ENCODE peak calls at places on chromosomes 13 and 19, in nine cellular contexts. One of them, this sample, is unnamed.

GRCh38 chr19:48558018-48558684 is 6.2 kb downstream of the SULT2B1 start:
- DNase-seq in stomach: peak
- DNase-seq in right cardiac atrium: peak
- DNase-seq in IMR-90: peak
- DNase-seq in right lobe of liver: no peak
- DNase-seq in iPS DF 6.9: no peak
- DNase-seq in AG09309: no peak
- DNase-seq in dorsolateral prefrontal cortex: no peak
- DNase-seq in SK-N-SH: no peak
- DNase-seq in this sample: peak

GRCh38 chr19:51903192-51903591 is 1.6 kb downstream of the ZNF649 start:
- DNase-seq in dorsolateral prefrontal cortex: no peak
- DNase-seq in AG09309: no peak
- DNase-seq in right cardiac atrium: no peak
- DNase-seq in right lobe of liver: no peak
- DNase-seq in SK-N-SH: no peak
- DNase-seq in iPS DF 6.9: no peak
- DNase-seq in IMR-90: no peak
- DNase-seq in stomach: no peak
- DNase-seq in this sample: no peak

GRCh38 chr13:73136776-73137175 is 78.0 kb downstream of the KLF5 start:
- DNase-seq in SK-N-SH: no peak
- DNase-seq in AG09309: no peak
- DNase-seq in stomach: no peak
- DNase-seq in iPS DF 6.9: no peak
- DNase-seq in right cardiac atrium: no peak
- DNase-seq in right lobe of liver: no peak
- DNase-seq in IMR-90: peak
- DNase-seq in dorsolateral prefrontal cortex: no peak
- DNase-seq in this sample: no peak

GRCh38 chr13:31073859-31074718 is 87.6 kb downstream of the HSPH1 start:
- DNase-seq in dorsolateral prefrontal cortex: no peak
- DNase-seq in right lobe of liver: no peak
- DNase-seq in stomach: no peak
- DNase-seq in IMR-90: peak
- DNase-seq in AG09309: no peak
- DNase-seq in SK-N-SH: no peak
- DNase-seq in right cardiac atrium: no peak
- DNase-seq in iPS DF 6.9: no peak
- DNase-seq in this sample: no peak

GRCh38 chr19:30287259-30287658 is 84.9 kb upstream of the ZNF536 start:
- DNase-seq in IMR-90: no peak
- DNase-seq in stomach: no peak
- DNase-seq in dorsolateral prefrontal cortex: no peak
- DNase-seq in AG09309: no peak
- DNase-seq in right cardiac atrium: no peak
- DNase-seq in right lobe of liver: no peak
- DNase-seq in iPS DF 6.9: no peak
- DNase-seq in SK-N-SH: no peak
- DNase-seq in this sample: no peak

GRCh38 chr13:50162001-50162400 is 146.8 kb downstream of the KCNRG start:
- DNase-seq in SK-N-SH: no peak
- DNase-seq in stomach: no peak
- DNase-seq in iPS DF 6.9: no peak
- DNase-seq in right lobe of liver: no peak
- DNase-seq in IMR-90: peak
- DNase-seq in AG09309: no peak
- DNase-seq in dorsolateral prefrontal cortex: no peak
- DNase-seq in right cardiac atrium: no peak
- DNase-seq in this sample: no peak

GRCh38 chr13:78680611-78681010 is 21.7 kb upstream of the OBI1 start:
- DNase-seq in iPS DF 6.9: no peak
- DNase-seq in right lobe of liver: no peak
- DNase-seq in AG09309: no peak
- DNase-seq in dorsolateral prefrontal cortex: no peak
- DNase-seq in IMR-90: no peak
- DNase-seq in right cardiac atrium: no peak
- DNase-seq in stomach: no peak
- DNase-seq in SK-N-SH: no peak
- DNase-seq in this sample: no peak

GRCh38 chr19:37692956-37693660 is 26.5 kb downstream of the ZNF607 start:
- DNase-seq in stomach: no peak
- DNase-seq in IMR-90: no peak
- DNase-seq in SK-N-SH: no peak
- DNase-seq in right lobe of liver: no peak
- DNase-seq in iPS DF 6.9: no peak
- DNase-seq in dorsolateral prefrontal cortex: no peak
- DNase-seq in AG09309: no peak
- DNase-seq in right cardiac atrium: no peak
- DNase-seq in this sample: no peak

GRCh38 chr19:8192227-8192820 is 16.8 kb upstream of the CERS4 start:
- DNase-seq in stomach: no peak
- DNase-seq in AG09309: no peak
- DNase-seq in right cardiac atrium: no peak
- DNase-seq in IMR-90: no peak
- DNase-seq in dorsolateral prefrontal cortex: no peak
- DNase-seq in right lobe of liver: no peak
- DNase-seq in iPS DF 6.9: no peak
- DNase-seq in SK-N-SH: no peak
- DNase-seq in this sample: no peak

GRCh38 chr19:330503-330902 is 14.1 kb downstream of the MIER2 start:
- DNase-seq in AG09309: no peak
- DNase-seq in right lobe of liver: no peak
- DNase-seq in iPS DF 6.9: no peak
- DNase-seq in right cardiac atrium: no peak
- DNase-seq in stomach: no peak
- DNase-seq in SK-N-SH: no peak
- DNase-seq in dorsolateral prefrontal cortex: no peak
- DNase-seq in IMR-90: no peak
- DNase-seq in this sample: no peak

GRCh38 chr19:16289594-16289993 is 35.0 kb upstream of the KLF2 start:
- DNase-seq in AG09309: no peak
- DNase-seq in stomach: no peak
- DNase-seq in right lobe of liver: no peak
- DNase-seq in IMR-90: no peak
- DNase-seq in right cardiac atrium: no peak
- DNase-seq in SK-N-SH: no peak
- DNase-seq in iPS DF 6.9: no peak
- DNase-seq in dorsolateral prefrontal cortex: no peak
- DNase-seq in this sample: no peak

DNA sequence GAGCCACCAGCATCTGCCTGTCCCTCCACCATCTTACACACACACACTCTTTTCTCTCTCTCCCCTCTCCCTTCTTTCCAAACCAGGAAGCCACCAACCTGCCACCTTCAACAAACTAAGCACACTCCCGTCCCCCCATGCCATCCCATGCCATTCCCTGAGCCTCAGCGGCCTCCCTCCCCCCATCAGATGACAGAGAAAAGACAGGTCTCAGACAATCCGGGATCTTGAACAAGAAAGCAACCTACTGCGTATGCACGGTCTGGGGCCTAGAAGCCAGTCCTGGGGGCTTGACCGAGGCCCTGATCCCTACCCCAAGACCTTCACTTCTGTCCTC is 19.4 kb downstream of the AKT2 start:
- DNase-seq in stomach: no peak
- DNase-seq in dorsolateral prefrontal cortex: no peak
- DNase-seq in SK-N-SH: no peak
- DNase-seq in right lobe of liver: no peak
- DNase-seq in IMR-90: no peak
- DNase-seq in AG09309: no peak
- DNase-seq in right cardiac atrium: no peak
- DNase-seq in iPS DF 6.9: no peak
- DNase-seq in this sample: no peak
- H3K4me3 ChIP-seq in stomach: no peak
- H3K4me3 ChIP-seq in dorsolateral prefrontal cortex: no peak
- H3K4me3 ChIP-seq in SK-N-SH: no peak
- H3K4me3 ChIP-seq in right lobe of liver: no peak
- H3K4me3 ChIP-seq in IMR-90: no peak
- H3K4me3 ChIP-seq in AG09309: no peak
- H3K4me3 ChIP-seq in right cardiac atrium: no peak
- H3K4me3 ChIP-seq in iPS DF 6.9: no peak
- H3K4me3 ChIP-seq in this sample: no peak

GRCh38 chr13:40632915-40633314 is 33.5 kb downstream of the FOXO1 start:
- DNase-seq in right lobe of liver: no peak
- DNase-seq in IMR-90: no peak
- DNase-seq in SK-N-SH: no peak
- DNase-seq in AG09309: no peak
- DNase-seq in stomach: no peak
- DNase-seq in dorsolateral prefrontal cortex: no peak
- DNase-seq in iPS DF 6.9: no peak
- DNase-seq in right cardiac atrium: no peak
- DNase-seq in this sample: no peak

GRCh38 chr13:40635315-40635995 is 31.0 kb downstream of the FOXO1 start:
- DNase-seq in AG09309: no peak
- DNase-seq in SK-N-SH: no peak
- DNase-seq in right cardiac atrium: no peak
- DNase-seq in stomach: no peak
- DNase-seq in dorsolateral prefrontal cortex: no peak
- DNase-seq in IMR-90: no peak
- DNase-seq in right lobe of liver: no peak
- DNase-seq in iPS DF 6.9: no peak
- DNase-seq in this sample: no peak

GRCh38 chr13:40629678-40630384 is 36.6 kb downstream of the FOXO1 start:
- DNase-seq in iPS DF 6.9: no peak
- DNase-seq in SK-N-SH: no peak
- DNase-seq in dorsolateral prefrontal cortex: no peak
- DNase-seq in right cardiac atrium: no peak
- DNase-seq in AG09309: no peak
- DNase-seq in IMR-90: no peak
- DNase-seq in right lobe of liver: no peak
- DNase-seq in stomach: no peak
- DNase-seq in this sample: no peak

GRCh38 chr13:40626977-40627376 is 39.5 kb downstream of the FOXO1 start:
- DNase-seq in SK-N-SH: no peak
- DNase-seq in IMR-90: no peak
- DNase-seq in iPS DF 6.9: no peak
- DNase-seq in right lobe of liver: no peak
- DNase-seq in stomach: no peak
- DNase-seq in right cardiac atrium: no peak
- DNase-seq in AG09309: no peak
- DNase-seq in dorsolateral prefrontal cortex: no peak
- DNase-seq in this sample: no peak

GRCh38 chr13:40631605-40632004 is 34.8 kb downstream of the FOXO1 start:
- DNase-seq in dorsolateral prefrontal cortex: no peak
- DNase-seq in SK-N-SH: no peak
- DNase-seq in AG09309: no peak
- DNase-seq in right lobe of liver: no peak
- DNase-seq in right cardiac atrium: no peak
- DNase-seq in IMR-90: no peak
- DNase-seq in iPS DF 6.9: no peak
- DNase-seq in stomach: no peak
- DNase-seq in this sample: no peak
- H3K4me3 ChIP-seq in dorsolateral prefrontal cortex: no peak
- H3K4me3 ChIP-seq in SK-N-SH: no peak
- H3K4me3 ChIP-seq in AG09309: no peak
- H3K4me3 ChIP-seq in right lobe of liver: no peak
- H3K4me3 ChIP-seq in right cardiac atrium: no peak
- H3K4me3 ChIP-seq in IMR-90: no peak
- H3K4me3 ChIP-seq in iPS DF 6.9: no peak
- H3K4me3 ChIP-seq in stomach: no peak
- H3K4me3 ChIP-seq in this sample: no peak

DNA sequence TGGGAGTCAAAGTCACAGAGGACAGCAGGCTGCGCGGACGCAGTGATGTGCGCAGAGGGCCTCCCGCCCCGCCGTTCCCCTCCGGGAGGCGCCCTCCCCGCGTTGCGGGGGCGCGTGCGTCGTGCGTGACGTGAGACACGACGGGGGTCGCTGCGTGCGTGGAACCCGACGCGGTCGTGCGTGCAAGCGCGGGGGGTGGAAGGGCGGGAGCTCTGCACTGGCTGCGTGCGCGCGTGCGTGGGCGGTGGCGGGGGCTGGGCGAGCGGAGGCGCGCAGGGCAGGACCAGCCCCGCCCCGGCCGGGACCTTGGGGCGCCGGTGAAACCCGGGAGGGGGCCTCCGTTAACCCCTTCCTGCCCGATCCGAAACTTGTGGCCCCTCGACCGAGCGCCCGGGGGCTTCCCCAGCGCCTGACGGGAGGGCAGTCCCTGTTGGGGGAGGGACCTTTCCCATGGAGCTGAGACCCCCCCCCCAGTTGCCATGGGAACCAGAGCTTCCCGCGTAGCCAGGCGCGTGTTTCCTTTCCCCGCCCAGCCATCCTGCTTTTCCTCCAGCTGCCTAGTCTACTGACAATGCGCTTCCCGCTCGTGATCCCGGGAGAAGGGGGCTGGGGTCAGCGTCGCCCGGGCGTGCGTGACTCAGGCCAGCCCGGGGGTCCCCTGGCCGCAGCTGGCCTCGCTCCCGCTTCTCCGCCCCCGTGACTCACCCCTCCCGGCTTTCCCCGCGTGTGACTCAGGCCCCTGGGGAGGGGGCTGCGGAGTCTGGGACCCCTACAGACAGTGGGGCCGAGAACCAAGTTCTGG is 7.3 kb upstream of the HOOK2 start:
- DNase-seq in right lobe of liver: peak
- DNase-seq in IMR-90: peak
- DNase-seq in dorsolateral prefrontal cortex: peak
- DNase-seq in stomach: peak
- DNase-seq in SK-N-SH: peak
- DNase-seq in right cardiac atrium: peak
- DNase-seq in iPS DF 6.9: no peak
- DNase-seq in AG09309: no peak
- DNase-seq in this sample: peak
- H3K4me3 ChIP-seq in right lobe of liver: peak
- H3K4me3 ChIP-seq in IMR-90: peak
- H3K4me3 ChIP-seq in dorsolateral prefrontal cortex: peak
- H3K4me3 ChIP-seq in stomach: peak
- H3K4me3 ChIP-seq in SK-N-SH: peak
- H3K4me3 ChIP-seq in right cardiac atrium: peak
- H3K4me3 ChIP-seq in iPS DF 6.9: peak
- H3K4me3 ChIP-seq in AG09309: peak
- H3K4me3 ChIP-seq in this sample: peak

GRCh38 chr19:6482343-6482686 is 728 bp upstream of the DENND1C start:
- DNase-seq in IMR-90: no peak
- DNase-seq in dorsolateral prefrontal cortex: no peak
- DNase-seq in right lobe of liver: no peak
- DNase-seq in AG09309: no peak
- DNase-seq in iPS DF 6.9: no peak
- DNase-seq in right cardiac atrium: no peak
- DNase-seq in SK-N-SH: no peak
- DNase-seq in stomach: no peak
- DNase-seq in this sample: no peak
- H3K4me3 ChIP-seq in IMR-90: no peak
- H3K4me3 ChIP-seq in dorsolateral prefrontal cortex: no peak
- H3K4me3 ChIP-seq in right lobe of liver: no peak
- H3K4me3 ChIP-seq in AG09309: no peak
- H3K4me3 ChIP-seq in iPS DF 6.9: no peak
- H3K4me3 ChIP-seq in right cardiac atrium: no peak
- H3K4me3 ChIP-seq in SK-N-SH: no peak
- H3K4me3 ChIP-seq in stomach: no peak
- H3K4me3 ChIP-seq in this sample: no peak

GRCh38 chr13:113035209-113035800 is 66.3 kb downstream of the MCF2L start:
- DNase-seq in AG09309: no peak
- DNase-seq in SK-N-SH: no peak
- DNase-seq in right cardiac atrium: no peak
- DNase-seq in dorsolateral prefrontal cortex: no peak
- DNase-seq in stomach: no peak
- DNase-seq in iPS DF 6.9: no peak
- DNase-seq in right lobe of liver: no peak
- DNase-seq in IMR-90: no peak
- DNase-seq in this sample: no peak
- H3K4me3 ChIP-seq in AG09309: no peak
- H3K4me3 ChIP-seq in SK-N-SH: no peak
- H3K4me3 ChIP-seq in right cardiac atrium: no peak
- H3K4me3 ChIP-seq in dorsolateral prefrontal cortex: peak
- H3K4me3 ChIP-seq in stomach: no peak
- H3K4me3 ChIP-seq in iPS DF 6.9: no peak
- H3K4me3 ChIP-seq in right lobe of liver: no peak
- H3K4me3 ChIP-seq in IMR-90: no peak
- H3K4me3 ChIP-seq in this sample: no peak

GRCh38 chr13:34577051-34577450 is 365.0 kb upstream of the NBEA start:
- DNase-seq in SK-N-SH: no peak
- DNase-seq in dorsolateral prefrontal cortex: no peak
- DNase-seq in AG09309: no peak
- DNase-seq in stomach: no peak
- DNase-seq in iPS DF 6.9: no peak
- DNase-seq in right lobe of liver: no peak
- DNase-seq in IMR-90: no peak
- DNase-seq in right cardiac atrium: no peak
- DNase-seq in this sample: no peak
- H3K4me3 ChIP-seq in SK-N-SH: no peak
- H3K4me3 ChIP-seq in dorsolateral prefrontal cortex: no peak
- H3K4me3 ChIP-seq in AG09309: no peak
- H3K4me3 ChIP-seq in stomach: no peak
- H3K4me3 ChIP-seq in iPS DF 6.9: no peak
- H3K4me3 ChIP-seq in right lobe of liver: no peak
- H3K4me3 ChIP-seq in IMR-90: no peak
- H3K4me3 ChIP-seq in right cardiac atrium: no peak
- H3K4me3 ChIP-seq in this sample: no peak

This sample was measured in left lung.